ENCODE peak calls at places on chromosome 14, in five cellular contexts. E is left ventricle myocardium inferior; P is CD4-positive, alpha-beta memory T cell; T is esophagus squamous epithelium; V is prostate gland. L is an unnamed sample.

GRCh38 chr14:85466678-85467077 is 63.3 kb upstream of the FLRT2 start:
- DNase-seq in T (no peak), V (no peak), E (no peak), P (no peak), L (no peak)

GRCh38 chr14:69049675-69050074 is 70.6 kb upstream of the ACTN1 start:
- DNase-seq in E (no peak), V (no peak), T (no peak), P (no peak), L (no peak)

GRCh38 chr14:39169541-39169900 is 612 bp downstream of the TRAPPC6B start:
- DNase-seq in T (no peak), V (peak), P (no peak), E (no peak), L (no peak)

GRCh38 chr14:87629788-87630187 is 363.2 kb downstream of the GALC start:
- DNase-seq in V (no peak), T (no peak), E (no peak), P (no peak), L (no peak)

GRCh38 chr14:76827696-76828301 is 1.6 kb downstream of the LRRC74A start:
- DNase-seq in V (no peak), E (peak), P (no peak), T (no peak), L (no peak)

GRCh38 chr14:31189346-31190219 is 18.0 kb downstream of the HECTD1 start:
- DNase-seq in E (no peak), P (no peak), T (no peak), V (no peak), L (no peak)

GRCh38 chr14:92792885-92793284 is 1.2 kb upstream of the GOLGA5 start:
- DNase-seq in V (no peak), P (no peak), T (no peak), E (no peak), L (no peak)

GRCh38 chr14:70942342-70942706 is 35.1 kb downstream of the PCNX1 start:
- DNase-seq in T (no peak), P (no peak), V (no peak), E (no peak), L (no peak)

GRCh38 chr14:25406818-25407217 is 356.9 kb upstream of the STXBP6 start:
- DNase-seq in V (no peak), P (no peak), T (no peak), E (no peak), L (peak)

GRCh38 chr14:47438650-47439140 is 236.7 kb downstream of the MDGA2 start:
- DNase-seq in V (no peak), E (no peak), T (no peak), P (no peak), L (no peak)

GRCh38 chr14:92539875-92540274 is 26.3 kb downstream of the RIN3 start:
- DNase-seq in P (no peak), T (no peak), V (no peak), E (peak), L (no peak)

GRCh38 chr14:78524766-78525165 is 354.6 kb downstream of the NRXN3 start:
- DNase-seq in P (no peak), E (no peak), V (no peak), T (no peak), L (no peak)

GRCh38 chr14:22380511-22381455 is 208.2 kb downstream of the DAD1 start:
- DNase-seq in V (no peak), P (no peak), E (no peak), T (no peak), L (no peak)

GRCh38 chr14:101035466-101036225 is 132.1 kb upstream of the RTL1 start:
- DNase-seq in P (no peak), V (no peak), E (peak), T (no peak), L (no peak)

GRCh38 chr14:61836807-61837206 is 74.6 kb downstream of the SNAPC1 start:
- DNase-seq in V (no peak), P (no peak), E (no peak), T (no peak), L (peak)

GRCh38 chr14:50658203-50658602 is 9.9 kb downstream of the SAV1 start:
- DNase-seq in V (no peak), T (no peak), E (no peak), P (no peak), L (no peak)

GRCh38 chr14:50659327-50659974 is 8.7 kb downstream of the SAV1 start:
- DNase-seq in T (no peak), V (peak), P (no peak), E (no peak), L (no peak)

DNA sequence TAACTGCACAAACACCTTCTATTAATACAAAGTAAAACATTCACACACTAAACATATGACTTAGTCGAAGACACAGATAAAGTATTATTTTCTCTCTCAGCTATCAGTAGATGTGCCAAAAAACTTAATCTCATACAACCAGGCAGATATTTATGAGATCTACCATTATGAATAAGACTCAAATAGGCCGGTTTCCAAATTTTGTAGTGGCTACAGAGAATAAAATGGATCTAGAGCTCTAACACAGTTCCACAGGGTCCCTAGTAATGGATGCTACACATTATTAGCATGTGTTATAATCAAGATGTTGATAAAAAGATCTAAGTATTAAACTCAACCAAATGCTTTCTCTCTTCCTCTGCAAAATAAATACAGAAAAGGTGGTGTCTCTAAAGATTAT is 10.4 kb downstream of the SAV1 start:
- DNase-seq in P (no peak), V (no peak), T (no peak), E (no peak), L (no peak)
- H3K4me3 ChIP-seq in P (no peak), V (no peak), T (no peak), E (peak), L (no peak)

GRCh38 chr14:55297611-55298323 is 26.5 kb downstream of the FBXO34 start:
- DNase-seq in E (no peak), V (peak), T (no peak), P (peak), L (peak)
- H3K4me3 ChIP-seq in E (no peak), V (no peak), T (peak), P (no peak), L (no peak)

GRCh38 chr14:102235275-102235897 is 69.6 kb downstream of the MOK start:
- DNase-seq in P (peak), T (no peak), E (peak), V (peak), L (peak)
- H3K4me3 ChIP-seq in P (no peak), T (no peak), E (peak), V (no peak), L (no peak)

GRCh38 chr14:95527392-95528002 is 7.4 kb upstream of the GLRX5 start:
- DNase-seq in T (no peak), E (no peak), P (peak), V (no peak), L (no peak)

GRCh38 chr14:95531473-95531872 is 3.4 kb upstream of the GLRX5 start:
- DNase-seq in E (no peak), V (no peak), P (no peak), T (no peak), L (no peak)

GRCh38 chr14:95533391-95533821 is 1.4 kb upstream of the GLRX5 start:
- DNase-seq in V (no peak), E (no peak), T (no peak), P (no peak), L (no peak)

GRCh38 chr14:95529242-95529641 is 5.6 kb upstream of the GLRX5 start:
- DNase-seq in T (no peak), P (no peak), V (no peak), E (no peak), L (no peak)

GRCh38 chr14:95530461-95531170 is 4.2 kb upstream of the GLRX5 start:
- DNase-seq in T (no peak), E (no peak), V (no peak), P (no peak), L (no peak)
- H3K4me3 ChIP-seq in T (no peak), E (no peak), V (no peak), P (no peak), L (no peak)

L was measured in Jurkat, Clone E6-1.